ENCODE peak calls at places on chromosomes 11 and 22, in six cellular contexts. Q is upper lobe of right lung; O is stimulated activated CD4-positive, alpha-beta T cell treated with anti-CD3 and anti-CD28 coated beads, Interleukin-2, amount 100 ng/mL, for 24 hours; V is NAMALWA; I is GM04503; G is NCI-H2081. D is an unnamed sample.

GRCh38 chr22:37270928-37271650 is 11.2 kb upstream of the CYTH4 start:
- DNase-seq in V (no peak), I (no peak), Q (no peak), O (no peak), G (no peak), D (peak)

GRCh38 chr11:97349201-97349600 is 959.4 kb downstream of the JRKL start:
- DNase-seq in O (no peak), I (no peak), V (no peak), G (no peak), Q (no peak), D (no peak)

GRCh38 chr11:7924526-7924925 is 6.5 kb downstream of the OR10A6 start:
- DNase-seq in V (no peak), I (no peak), G (no peak), Q (no peak), O (no peak), D (no peak)

GRCh38 chr11:61516191-61516590 is 7.6 kb downstream of the LRRC10B start:
- DNase-seq in G (no peak), I (no peak), O (no peak), V (no peak), Q (no peak), D (no peak)

GRCh38 chr11:5420993-5421392 is 918 bp upstream of the OR51Q1 start:
- DNase-seq in V (no peak), O (no peak), I (no peak), Q (no peak), G (no peak), D (no peak)

GRCh38 chr11:67665537-67666302 is 8.7 kb downstream of the ALDH3B2 start:
- DNase-seq in Q (peak), V (no peak), I (no peak), O (no peak), G (no peak), D (no peak)

GRCh38 chr22:44049369-44050231 is 25.5 kb downstream of the PARVB start:
- DNase-seq in I (no peak), G (no peak), V (no peak), O (no peak), Q (no peak), D (no peak)

GRCh38 chr11:85844439-85845051 is 10.6 kb upstream of the CCDC83 start:
- DNase-seq in I (no peak), Q (no peak), O (no peak), V (no peak), G (no peak), D (peak)

GRCh38 chr11:130124096-130124495 is 35.5 kb upstream of the ST14 start:
- DNase-seq in Q (peak), G (no peak), O (no peak), I (peak), V (no peak), D (peak)

GRCh38 chr22:19292262-19293230 is 1.0 kb upstream of the CLTCL1 start:
- DNase-seq in G (peak), O (no peak), V (peak), I (no peak), Q (peak), D (peak)

GRCh38 chr11:1053121-1053901 is 16.8 kb upstream of the MUC6 start:
- DNase-seq in Q (peak), G (no peak), O (no peak), I (no peak), V (no peak), D (peak)

GRCh38 chr11:73988227-73988626 is 5.6 kb upstream of the UCP2 start:
- DNase-seq in O (no peak), I (no peak), Q (peak), V (no peak), G (no peak), D (no peak)

D was measured in cardiac fibroblast.